ENCODE peak calls at places on chromosomes 3 and 15, in four cellular contexts. C is SK-N-SH, N is GM12878, I is WTC11. Z is an unnamed sample.

GRCh38 chr3:5122741-5123706 is 932 bp downstream of the ARL8B start:
- DNase-seq in C (peak), N (no peak), I (peak), Z (no peak)

GRCh38 chr3:16908006-16908405 is 23.3 kb downstream of the PLCL2 start:
- DNase-seq in C (no peak), N (no peak), I (no peak), Z (no peak)

GRCh38 chr3:36142746-36143145 is 237.6 kb upstream of the STAC start:
- DNase-seq in C (no peak), N (no peak), I (no peak), Z (no peak)

GRCh38 chr15:86079491-86080266 is at the start of gene AGBL1:
- DNase-seq in C (no peak), N (no peak), I (peak), Z (no peak)

GRCh38 chr3:127008236-127008635 is 25.3 kb downstream of the PLXNA1 start:
- DNase-seq in C (peak), N (no peak), I (no peak), Z (no peak)

GRCh38 chr15:69556344-69556743 is 103.7 kb downstream of the RPLP1 start:
- DNase-seq in C (no peak), N (no peak), I (no peak), Z (no peak)

GRCh38 chr15:91469627-91470567 is 369.8 kb downstream of the SV2B start:
- DNase-seq in C (peak), N (no peak), I (no peak), Z (peak)

GRCh38 chr3:121483290-121483689 is 62.5 kb downstream of the POLQ start:
- DNase-seq in C (no peak), N (no peak), I (no peak), Z (no peak)

GRCh38 chr3:28951773-28952556 is 328.9 kb upstream of the RBMS3 start:
- DNase-seq in C (no peak), N (no peak), I (no peak), Z (no peak)

GRCh38 chr3:166177130-166177529 is 339.9 kb upstream of the BCHE start:
- DNase-seq in C (no peak), N (no peak), I (no peak), Z (no peak)

GRCh38 chr15:99507732-99508571 is 57.8 kb upstream of the MEF2A start:
- DNase-seq in C (peak), N (no peak), I (no peak), Z (no peak)

GRCh38 chr3:72782521-72782920 is 65.7 kb downstream of the SHQ1 start:
- DNase-seq in C (no peak), N (no peak), I (no peak), Z (no peak)

GRCh38 chr3:37892917-37893595 is 31.4 kb downstream of the CTDSPL start:
- DNase-seq in C (peak), N (no peak), I (no peak), Z (no peak)

GRCh38 chr15:93058128-93058527 is 30.9 kb downstream of the RGMA start:
- DNase-seq in C (no peak), N (no peak), I (no peak), Z (no peak)

GRCh38 chr3:124772081-124772831 is 42.0 kb downstream of the UMPS start:
- DNase-seq in C (peak), N (no peak), I (no peak), Z (peak)

GRCh38 chr15:98743177-98743576 is 94.8 kb downstream of the IGF1R start:
- DNase-seq in C (no peak), N (no peak), I (no peak), Z (no peak)

GRCh38 chr3:142285057-142285666 is 59.8 kb upstream of the GK5 start:
- DNase-seq in C (no peak), N (no peak), I (no peak), Z (peak)

GRCh38 chr3:37861540-37862051 is at the start of gene CTDSPL:
- DNase-seq in C (peak), N (no peak), I (peak), Z (peak)

GRCh38 chr3:42376397-42376798 is 34.0 kb downstream of the LYZL4 start:
- DNase-seq in C (no peak), N (no peak), I (no peak), Z (peak)

GRCh38 chr15:95550702-95551101 is 779.8 kb upstream of the NR2F2 start:
- DNase-seq in C (no peak), N (no peak), I (no peak), Z (no peak)

GRCh38 chr15:82052751-82053150 is 6.9 kb upstream of the MEX3B start:
- DNase-seq in C (no peak), N (no peak), I (no peak), Z (no peak)

GRCh38 chr15:82047493-82048446 is 2.0 kb upstream of the MEX3B start:
- DNase-seq in C (no peak), N (no peak), I (peak), Z (no peak)

GRCh38 chr15:82046668-82047492 is 1.1 kb upstream of the MEX3B start:
- DNase-seq in C (peak), N (no peak), I (peak), Z (peak)

GRCh38 chr15:82048809-82049208 is 3.0 kb upstream of the MEX3B start:
- DNase-seq in C (no peak), N (no peak), I (no peak), Z (no peak)

GRCh38 chr15:82051664-82052063 is 5.8 kb upstream of the MEX3B start:
- DNase-seq in C (no peak), N (no peak), I (no peak), Z (no peak)
- TF ChIP-seq USF1 in C (no peak), N (no peak), I (no peak), Z (no peak)

DNA sequence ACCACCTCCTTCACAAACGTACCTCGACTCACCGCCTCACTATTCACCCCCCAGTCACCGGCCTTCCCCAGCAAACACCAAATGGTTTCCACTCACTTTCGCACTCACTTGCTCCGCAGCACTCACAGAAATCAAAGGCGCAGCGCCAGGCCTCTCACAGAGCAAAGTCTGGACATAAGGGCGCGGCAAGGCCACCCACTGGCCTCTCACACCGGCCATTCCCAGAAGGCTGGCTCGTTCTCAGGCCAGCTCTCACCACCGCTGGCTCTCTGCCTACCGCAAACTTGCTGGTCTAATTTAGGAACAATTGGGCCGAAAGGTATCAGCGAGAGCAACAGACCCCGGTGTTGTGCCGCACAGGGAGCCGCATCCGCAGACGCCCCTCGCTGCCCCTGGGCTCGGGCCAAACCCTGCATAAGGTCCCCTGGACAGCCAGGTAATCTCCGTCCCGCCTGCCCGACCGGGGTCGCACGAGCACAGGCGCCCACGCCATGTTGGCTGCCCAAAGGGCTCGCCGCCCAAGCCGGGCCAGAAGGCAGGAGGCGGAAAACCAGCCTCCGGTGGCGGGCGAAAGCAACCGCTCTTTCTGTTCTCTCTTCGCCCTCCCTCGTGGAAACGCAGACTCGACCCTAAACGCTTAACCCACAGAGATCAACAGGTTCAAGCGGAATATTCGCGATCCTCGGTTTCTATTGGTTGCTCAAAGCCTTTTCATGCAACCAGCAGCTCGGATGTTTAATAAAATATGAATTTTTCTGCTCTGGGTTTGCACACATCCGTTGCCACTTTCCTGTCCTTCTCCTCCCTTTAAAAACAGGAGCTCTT is 2.9 kb downstream of the SHOX2 start:
- DNase-seq in C (no peak), N (no peak), I (peak), Z (no peak)
- TF ChIP-seq USF1 in C (no peak), N (no peak), I (no peak), Z (no peak)

DNA sequence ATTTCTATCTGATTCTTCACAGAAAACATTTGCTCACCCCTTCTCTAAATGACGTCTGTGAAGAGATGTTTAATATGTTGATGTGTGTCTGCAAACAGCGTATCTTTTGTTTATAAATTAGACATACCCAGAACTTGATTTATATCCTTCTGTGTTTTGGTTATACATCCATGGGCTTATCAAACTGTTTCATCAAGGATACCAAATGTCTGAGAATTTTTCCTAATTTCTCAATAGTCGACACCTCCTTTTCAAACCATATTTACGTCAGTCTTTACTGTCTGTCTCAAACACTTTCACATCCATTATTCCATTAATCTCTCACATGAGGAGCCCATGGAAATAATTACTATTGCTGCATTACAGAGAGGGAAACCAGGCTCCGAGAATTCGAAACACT is 85.4 kb downstream of the FGF12 start:
- DNase-seq in C (no peak), N (no peak), I (no peak), Z (no peak)
- TF ChIP-seq USF1 in C (no peak), N (no peak), I (no peak), Z (no peak)

GRCh38 chr15:89087066-89087829 is 1.0 kb upstream of the ABHD2 start:
- DNase-seq in C (no peak), N (no peak), I (no peak), Z (no peak)

GRCh38 chr15:89078831-89079810 is 9.1 kb upstream of the ABHD2 start:
- DNase-seq in C (no peak), N (no peak), I (no peak), Z (no peak)

GRCh38 chr15:89081878-89082277 is 6.4 kb upstream of the ABHD2 start:
- DNase-seq in C (no peak), N (no peak), I (no peak), Z (no peak)

GRCh38 chr15:89085289-89085906 is 2.9 kb upstream of the ABHD2 start:
- DNase-seq in C (peak), N (no peak), I (no peak), Z (no peak)

DNA sequence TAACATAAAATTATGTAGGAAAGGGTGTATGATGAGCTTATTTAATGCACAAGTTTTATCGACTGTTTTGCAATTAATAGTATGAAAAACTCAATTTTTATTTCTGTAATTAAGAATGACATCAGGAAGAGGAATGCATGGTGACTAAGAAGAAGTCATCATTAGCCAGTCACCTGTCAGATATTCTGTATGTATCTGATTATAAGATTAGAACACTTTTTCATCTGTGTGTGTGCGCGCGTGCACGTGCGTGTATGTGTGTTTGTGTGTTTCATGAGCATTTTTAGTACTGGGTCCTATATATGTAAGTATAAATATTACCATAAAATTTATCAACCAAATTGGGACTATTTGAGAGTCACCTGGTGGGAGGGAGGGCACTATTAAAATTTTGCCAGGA is 5.0 kb upstream of the ABHD2 start:
- DNase-seq in C (no peak), N (no peak), I (no peak), Z (no peak)
- TF ChIP-seq USF1 in C (no peak), N (no peak), I (no peak), Z (no peak)

GRCh38 chr3:108292465-108292864 is 3.9 kb upstream of the HHLA2 start:
- DNase-seq in C (no peak), N (no peak), I (no peak), Z (no peak)
- TF ChIP-seq USF1 in C (no peak), N (no peak), I (no peak), Z (no peak)

DNA sequence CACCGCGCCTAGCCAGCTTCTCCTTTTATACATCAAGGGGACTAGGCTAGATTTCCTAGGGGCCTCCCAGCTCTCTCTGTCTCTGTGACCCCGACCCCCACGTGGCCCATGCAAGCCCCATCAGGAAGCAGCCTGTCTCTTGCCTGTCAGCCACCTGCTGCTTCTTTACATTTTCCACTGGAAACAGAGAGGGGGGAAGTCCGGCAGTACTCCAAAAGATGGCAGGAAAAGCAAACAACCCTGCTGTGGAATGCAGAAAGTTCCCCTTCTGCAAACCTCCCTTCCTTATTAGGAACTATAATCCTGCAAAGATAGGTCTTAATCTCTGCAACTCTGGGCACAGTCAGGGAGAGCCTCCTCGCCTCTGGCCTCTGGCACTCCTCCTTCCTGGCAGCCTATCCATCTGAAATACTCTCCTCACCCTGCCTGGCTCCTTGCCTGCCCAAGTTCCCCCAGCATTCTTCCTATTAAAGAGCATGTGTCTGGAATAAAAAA is 47.4 kb upstream of the HACD2 start:
- DNase-seq in C (no peak), N (no peak), I (peak), Z (no peak)
- TF ChIP-seq USF1 in C (no peak), N (no peak), I (peak), Z (no peak)

GRCh38 chr3:98599647-98600411 is 6.4 kb upstream of the CPOX start:
- DNase-seq in C (no peak), N (no peak), I (no peak), Z (no peak)
- TF ChIP-seq USF1 in C (no peak), N (no peak), I (no peak), Z (no peak)

DNA sequence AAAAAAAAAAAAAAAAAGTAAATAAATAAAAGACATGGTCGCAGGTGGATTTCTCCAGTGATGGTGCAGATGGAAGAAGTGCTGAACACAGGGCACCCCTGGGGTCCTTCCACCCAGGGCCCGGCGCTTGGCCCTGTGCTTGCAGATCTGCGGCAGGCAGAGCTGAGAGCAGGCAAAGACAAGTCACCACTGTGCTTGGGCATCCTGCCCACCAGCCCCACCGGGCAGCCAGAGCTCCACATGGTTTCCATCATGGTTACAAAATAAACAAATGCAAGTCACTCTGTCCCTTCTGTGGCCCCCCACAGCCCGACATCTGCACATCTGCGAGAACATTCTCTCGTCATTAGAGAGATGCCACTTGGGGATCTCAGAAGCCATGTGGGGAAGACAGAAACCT is 37.6 kb upstream of the SFMBT1 start:
- DNase-seq in C (peak), N (no peak), I (no peak), Z (no peak)
- TF ChIP-seq USF1 in C (no peak), N (no peak), I (no peak), Z (no peak)

DNA sequence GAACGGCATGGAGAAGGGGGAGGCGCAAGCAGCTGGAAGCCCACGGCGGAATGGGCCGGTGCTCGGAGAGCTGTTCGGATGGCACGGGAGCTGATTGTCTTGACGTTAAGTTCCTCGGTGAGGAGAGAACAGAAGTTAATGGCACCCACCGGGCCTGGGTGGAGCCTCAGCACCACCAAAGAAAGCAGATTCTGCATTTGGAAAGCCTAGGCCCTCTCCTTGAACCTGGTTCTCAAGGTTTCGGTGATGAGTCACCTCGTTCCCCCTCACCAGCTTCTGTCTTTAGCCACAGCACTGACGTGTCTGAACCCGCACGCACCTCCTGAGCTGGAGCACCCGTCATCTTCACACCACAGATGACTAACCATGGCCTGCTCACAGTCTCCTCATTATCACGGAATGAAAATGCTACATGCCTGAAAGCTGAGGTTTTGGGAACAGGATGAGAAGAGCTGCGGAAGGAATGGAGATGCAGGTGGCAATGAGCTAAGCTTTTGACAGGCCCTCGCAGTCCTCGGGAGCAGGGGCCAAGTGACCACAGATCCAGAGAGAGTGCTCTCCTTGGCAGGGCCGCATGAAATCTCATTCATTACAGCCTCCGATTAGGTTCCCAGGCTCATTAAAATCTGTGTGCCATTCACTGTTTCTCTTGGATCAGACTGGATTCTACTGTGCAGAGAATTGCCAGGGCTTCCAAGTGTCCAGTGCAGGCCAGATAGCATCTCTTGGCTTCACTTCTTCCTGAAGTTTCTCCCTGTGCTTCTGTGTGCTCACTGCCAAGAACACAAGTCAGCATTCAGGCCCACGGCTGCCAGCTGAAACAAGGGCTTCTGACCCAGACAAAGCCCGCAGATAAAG is 96.3 kb upstream of the DLG1 start:
- DNase-seq in C (peak), N (peak), I (no peak), Z (peak)
- TF ChIP-seq USF1 in C (no peak), N (no peak), I (no peak), Z (no peak)

GRCh38 chr3:131303848-131304247 is 77.7 kb upstream of the NUDT16 start:
- DNase-seq in C (no peak), N (no peak), I (no peak), Z (no peak)
- TF ChIP-seq USF1 in C (no peak), N (no peak), I (no peak), Z (no peak)

Z was measured in K562.